ENCODE peak calls at places on chromosomes 13 and 19, in five cellular contexts. T is Peyer's patch, S is right atrium auricular region, D is gastrocnemius medialis, B is ovary. A is an unnamed sample.

GRCh38 chr13:102812616-102813287 is 13.8 kb downstream of the BIVM start:
- DNase-seq in T (no peak), S (no peak), D (no peak), B (no peak), A (no peak)

GRCh38 chr19:40302224-40303011 is 17.3 kb upstream of the AKT2 start:
- DNase-seq in T (no peak), S (no peak), D (no peak), B (no peak), A (no peak)

GRCh38 chr13:109941221-109941620 is 154.8 kb upstream of the IRS2 start:
- DNase-seq in T (no peak), S (no peak), D (no peak), B (no peak), A (no peak)

GRCh38 chr19:12937243-12938053 is 961 bp upstream of the CALR start:
- DNase-seq in T (peak; percentile 49), S (no peak), D (no peak), B (no peak), A (no peak)

GRCh38 chr19:41588497-41589209 is 12.7 kb downstream of the CEACAM21 start:
- DNase-seq in T (no peak), S (no peak), D (no peak), B (no peak), A (no peak)

GRCh38 chr19:37817180-37817911 is 38.0 kb upstream of the ZNF573 start:
- DNase-seq in T (peak; percentile 29), S (peak; percentile 66), D (no peak), B (peak; percentile 86), A (peak; percentile 65)

GRCh38 chr19:8512991-8513686 is 828 bp downstream of the ZNF414 start:
- DNase-seq in T (no peak), S (no peak), D (no peak), B (no peak), A (peak; percentile 57)

GRCh38 chr13:46202188-46202795 is 9.4 kb upstream of the LRRC63 start:
- DNase-seq in T (no peak), S (no peak), D (no peak), B (no peak), A (no peak)

GRCh38 chr13:110443633-110444225 is 117.8 kb downstream of the RAB20 start:
- DNase-seq in T (no peak), S (no peak), D (no peak), B (no peak), A (no peak)

GRCh38 chr13:20815469-20815868 is 41.7 kb upstream of the EEF1AKMT1 start:
- DNase-seq in T (no peak), S (no peak), D (no peak), B (no peak), A (no peak)

GRCh38 chr13:44810067-44810840 is 179.0 kb downstream of the NUFIP1 start:
- DNase-seq in T (no peak), S (peak; percentile 78), D (no peak), B (peak; percentile 47), A (peak; percentile 43)

GRCh38 chr13:27298849-27299248 is 28.2 kb downstream of the RASL11A start:
- DNase-seq in T (no peak), S (no peak), D (no peak), B (no peak), A (no peak)

GRCh38 chr19:3580156-3580955 is 4.9 kb upstream of the GIPC3 start:
- DNase-seq in T (no peak), S (peak; percentile 74), D (no peak), B (no peak), A (peak; percentile 10)

GRCh38 chr19:39052846-39053245 is 20.5 kb upstream of the FBXO27 start:
- DNase-seq in T (no peak), S (no peak), D (no peak), B (no peak), A (no peak)

GRCh38 chr13:31749929-31750328 is 10.6 kb downstream of the RXFP2 start:
- DNase-seq in T (no peak), S (no peak), D (no peak), B (no peak), A (no peak)

GRCh38 chr13:103638706-103639105 is 572.5 kb upstream of the SLC10A2 start:
- DNase-seq in T (no peak), S (no peak), D (no peak), B (no peak), A (no peak)

GRCh38 chr19:13670846-13671245 is 93.5 kb upstream of the MRI1 start:
- DNase-seq in T (no peak), S (no peak), D (no peak), B (no peak), A (no peak)

GRCh38 chr19:13153627-13154240 is 3.5 kb downstream of the IER2 start:
- DNase-seq in T (peak; percentile 44), S (no peak), D (no peak), B (peak; percentile 36), A (peak; percentile 41)

GRCh38 chr13:86446311-86446710 is 647.1 kb upstream of the SLITRK6 start:
- DNase-seq in T (no peak), S (no peak), D (no peak), B (no peak), A (no peak)

GRCh38 chr13:66558511-66558910 is 671.6 kb downstream of the PCDH9 start:
- DNase-seq in T (no peak), S (no peak), D (no peak), B (no peak), A (no peak)

GRCh38 chr19:38478273-38478971 is 44.9 kb downstream of the RYR1 start:
- DNase-seq in T (no peak), S (no peak), D (no peak), B (no peak), A (no peak)

GRCh38 chr19:32647361-32647760 is 27.6 kb downstream of the ANKRD27 start:
- DNase-seq in T (no peak), S (no peak), D (no peak), B (no peak), A (no peak)

GRCh38 chr13:46052314-46053161 is at the start of gene ZC3H13:
- DNase-seq in T (peak; percentile 96), S (peak; percentile 95), D (peak; percentile 88), B (peak; percentile 85), A (peak; percentile 97)

GRCh38 chr19:15291089-15291488 is 41.2 kb downstream of the BRD4 start:
- DNase-seq in T (no peak), S (no peak), D (no peak), B (no peak), A (no peak)
- H3K4me1 ChIP-seq in T (peaks cover 78% of the 10 kb centered on the region), S (peaks cover 98% of the 10 kb centered on the region), D (peaks cover 98% of the 10 kb centered on the region), B (peaks cover 43% of the 10 kb centered on the region), A (peaks cover 61% of the 10 kb centered on the region)

DNA sequence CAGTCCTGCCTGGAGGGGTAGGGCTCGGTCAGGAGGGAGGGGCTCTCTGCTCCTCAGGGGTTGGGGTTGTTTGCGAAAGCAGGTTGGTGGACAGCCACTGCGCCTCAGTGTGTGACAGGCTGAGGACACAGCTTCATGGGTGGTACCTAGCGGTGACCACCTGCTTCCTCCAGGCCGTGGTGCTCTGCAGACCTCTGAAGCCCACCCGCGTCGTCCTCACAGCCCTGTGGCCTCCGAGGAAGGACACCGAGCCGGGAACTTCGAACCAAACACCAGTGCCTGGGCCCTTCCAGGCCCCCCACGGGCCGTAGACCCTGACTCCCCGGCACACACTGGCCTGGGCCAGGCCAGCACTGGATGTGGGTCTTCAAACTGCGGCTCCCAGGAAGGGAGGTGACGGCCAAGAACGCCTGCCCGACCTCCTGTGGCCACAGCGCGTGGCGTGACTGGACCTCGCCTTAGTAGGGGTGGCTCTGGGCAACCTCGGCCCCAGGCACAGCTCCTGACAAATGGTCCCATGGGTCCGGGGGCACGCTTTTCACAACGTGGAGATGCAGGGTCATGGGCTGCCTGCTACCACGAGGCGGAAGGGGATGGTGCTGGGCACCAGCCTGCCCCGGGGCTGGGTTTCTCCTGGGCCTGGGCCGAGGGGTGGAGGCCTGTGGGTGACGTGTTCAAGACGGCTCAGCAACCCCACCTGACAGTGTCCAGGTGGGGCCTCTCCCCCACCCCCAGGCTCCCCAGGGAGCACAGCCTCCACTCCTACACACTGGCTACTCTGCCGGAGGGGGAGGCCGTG is 173.2 kb downstream of the KDM4B start:
- DNase-seq in T (no peak), S (no peak), D (no peak), B (no peak), A (peak; percentile 18)
- H3K36me3 ChIP-seq in T (no peaks in the 10 kb centered on the region), S (peaks cover 60% of the 10 kb centered on the region), D (no peaks in the 10 kb centered on the region), B (no peaks in the 10 kb centered on the region), A (no peaks in the 10 kb centered on the region)

GRCh38 chr19:1847348-1847683 is 967 bp downstream of the REXO1 start:
- DNase-seq in T (no peak), S (no peak), D (no peak), B (no peak), A (no peak)
- H3K4me1 ChIP-seq in T (peaks cover 71% of the 10 kb centered on the region), S (peaks cover 61% of the 10 kb centered on the region), D (peaks cover 53% of the 10 kb centered on the region), B (peaks cover 14% of the 10 kb centered on the region), A (peaks cover 43% of the 10 kb centered on the region)

GRCh38 chr19:11019262-11019661 is 58.4 kb downstream of the SMARCA4 start:
- DNase-seq in T (no peak), S (no peak), D (no peak), B (no peak), A (no peak)
- H3K36me3 ChIP-seq in T (no peaks in the 10 kb centered on the region), S (peaks cover 76% of the 10 kb centered on the region), D (no peaks in the 10 kb centered on the region), B (no peaks in the 10 kb centered on the region), A (peaks cover 11% of the 10 kb centered on the region)

GRCh38 chr19:17542042-17542441 is 13.4 kb upstream of the COLGALT1 start:
- DNase-seq in T (no peak), S (no peak), D (no peak), B (no peak), A (no peak)

GRCh38 chr19:17543991-17544390 is 11.5 kb upstream of the COLGALT1 start:
- DNase-seq in T (no peak), S (no peak), D (no peak), B (no peak), A (no peak)

GRCh38 chr19:17541184-17541759 is 14.2 kb upstream of the COLGALT1 start:
- DNase-seq in T (no peak), S (no peak), D (no peak), B (no peak), A (no peak)

GRCh38 chr19:17542793-17543582 is 12.5 kb upstream of the COLGALT1 start:
- DNase-seq in T (no peak), S (no peak), D (no peak), B (no peak), A (no peak)

DNA sequence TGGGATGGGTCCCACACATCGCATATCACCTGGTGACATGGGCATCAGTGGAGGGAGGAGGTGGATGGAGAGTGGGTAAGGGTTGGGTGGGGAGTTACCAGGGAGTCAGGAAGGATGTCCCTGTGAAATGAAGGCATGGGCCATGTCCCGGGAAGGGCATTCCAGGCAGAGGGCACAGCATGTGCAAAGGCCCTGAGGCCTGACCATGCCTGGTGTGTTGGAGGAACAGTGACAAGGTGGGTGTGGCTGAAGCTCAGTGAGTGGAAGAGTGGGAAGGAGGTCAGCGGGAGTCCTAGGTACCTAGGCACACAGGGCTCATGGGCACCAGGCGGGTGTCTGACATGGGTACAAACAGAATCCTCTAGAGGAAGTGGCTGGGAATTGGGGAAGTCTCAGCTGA is 11.0 kb upstream of the COLGALT1 start:
- DNase-seq in T (no peak), S (no peak), D (no peak), B (no peak), A (no peak)
- H3K4me1 ChIP-seq in T (peaks cover 2% of the 10 kb centered on the region), S (peaks cover 5% of the 10 kb centered on the region), D (peaks cover 1% of the 10 kb centered on the region), B (no peaks in the 10 kb centered on the region), A (peaks cover 2% of the 10 kb centered on the region)

DNA sequence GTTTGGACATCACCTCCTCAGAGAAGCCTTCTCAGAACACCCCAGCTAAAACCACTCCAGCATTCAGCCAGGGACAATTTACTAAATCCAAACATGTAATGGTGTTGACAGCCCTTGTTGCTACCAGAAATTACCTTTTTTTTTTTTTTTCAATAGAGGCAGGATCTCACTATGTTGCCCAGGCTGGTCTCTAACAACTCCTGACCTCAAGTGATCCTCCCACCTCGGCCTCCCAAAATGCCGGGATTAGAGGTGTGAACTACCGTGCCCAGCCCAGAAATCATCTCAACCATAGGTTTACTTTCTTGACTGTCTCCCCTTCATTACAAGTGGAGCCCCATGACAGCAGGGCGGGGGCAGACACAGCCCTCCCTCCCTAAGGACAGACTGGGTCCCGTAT is 9.2 kb downstream of the CLIP3 start:
- DNase-seq in T (no peak), S (no peak), D (no peak), B (no peak), A (no peak)
- H3K36me3 ChIP-seq in T (no peaks in the 10 kb centered on the region), S (no peaks in the 10 kb centered on the region), D (no peaks in the 10 kb centered on the region), B (no peaks in the 10 kb centered on the region), A (no peaks in the 10 kb centered on the region)